ENCODE peak calls at places on chromosomes 3 and 15, in five cellular contexts. One of them, this sample, is unnamed.

GRCh38 chr3:100089802-100090668 is 24.3 kb downstream of the FILIP1L start:
- DNase-seq in GM12878: no peak
- DNase-seq in HepG2: peak; percentile 67
- DNase-seq in A549: peak; percentile 40
- DNase-seq in K562: peak; percentile 83
- DNase-seq in this sample: peak; percentile 16

GRCh38 chr15:52144656-52145055 is 32.1 kb upstream of the BCL2L10 start:
- DNase-seq in A549: no peak
- DNase-seq in HepG2: no peak
- DNase-seq in K562: no peak
- DNase-seq in GM12878: no peak
- DNase-seq in this sample: no peak

GRCh38 chr3:179016979-179017670 is 54.5 kb downstream of the ZMAT3 start:
- DNase-seq in HepG2: no peak
- DNase-seq in GM12878: peak; percentile 62
- DNase-seq in A549: no peak
- DNase-seq in K562: no peak
- DNase-seq in this sample: no peak

GRCh38 chr3:32293908-32294307 is 55.4 kb downstream of the CMTM8 start:
- DNase-seq in K562: no peak
- DNase-seq in GM12878: no peak
- DNase-seq in HepG2: no peak
- DNase-seq in A549: no peak
- DNase-seq in this sample: no peak

GRCh38 chr15:66942649-66943390 is 122.6 kb upstream of the SMAD3 start:
- DNase-seq in GM12878: no peak
- DNase-seq in K562: no peak
- DNase-seq in HepG2: no peak
- DNase-seq in A549: no peak
- DNase-seq in this sample: no peak

GRCh38 chr3:64514889-64515288 is 172.9 kb downstream of the ADAMTS9 start:
- DNase-seq in K562: no peak
- DNase-seq in HepG2: no peak
- DNase-seq in A549: no peak
- DNase-seq in GM12878: no peak
- DNase-seq in this sample: no peak

GRCh38 chr3:33074217-33075067 is 22.5 kb downstream of the GLB1 start:
- DNase-seq in A549: peak; percentile 93
- DNase-seq in HepG2: peak; percentile 58
- DNase-seq in K562: peak; percentile 92
- DNase-seq in GM12878: no peak
- DNase-seq in this sample: peak; percentile 48

GRCh38 chr3:124831631-124832184 is 55.5 kb downstream of the ITGB5 start:
- DNase-seq in A549: no peak
- DNase-seq in GM12878: no peak
- DNase-seq in K562: peak; percentile 41
- DNase-seq in HepG2: no peak
- DNase-seq in this sample: no peak

GRCh38 chr15:25798207-25798931 is 64.8 kb downstream of the ATP10A start:
- DNase-seq in HepG2: no peak
- DNase-seq in A549: no peak
- DNase-seq in GM12878: no peak
- DNase-seq in K562: no peak
- DNase-seq in this sample: no peak

GRCh38 chr3:125104639-125105038 is 48.8 kb upstream of the HEG1 start:
- DNase-seq in GM12878: no peak
- DNase-seq in K562: no peak
- DNase-seq in A549: no peak
- DNase-seq in HepG2: no peak
- DNase-seq in this sample: no peak

GRCh38 chr15:78988361-78988911 is 43.6 kb upstream of the CTSH start:
- DNase-seq in GM12878: peak; percentile 63
- DNase-seq in A549: peak; percentile 95
- DNase-seq in K562: no peak
- DNase-seq in HepG2: peak; percentile 97
- DNase-seq in this sample: peak; percentile 54

GRCh38 chr3:97940034-97940433 is 32.2 kb downstream of the RIOX2 start:
- DNase-seq in A549: no peak
- DNase-seq in GM12878: no peak
- DNase-seq in HepG2: peak; percentile 26
- DNase-seq in K562: peak; percentile 11
- DNase-seq in this sample: peak; percentile 0

GRCh38 chr3:48268381-48268935 is 27.6 kb downstream of the ZNF589 start:
- DNase-seq in HepG2: no peak
- DNase-seq in GM12878: peak; percentile 16
- DNase-seq in K562: no peak
- DNase-seq in A549: no peak
- DNase-seq in this sample: no peak

GRCh38 chr3:179148446-179149238 is 485 bp downstream of the PIK3CA start:
- DNase-seq in HepG2: peak; percentile 7
- DNase-seq in A549: peak; percentile 5
- DNase-seq in K562: peak; percentile 62
- DNase-seq in GM12878: no peak
- DNase-seq in this sample: no peak

GRCh38 chr3:89467886-89468479 is 360.6 kb downstream of the EPHA3 start:
- DNase-seq in K562: no peak
- DNase-seq in A549: no peak
- DNase-seq in GM12878: no peak
- DNase-seq in HepG2: no peak
- DNase-seq in this sample: no peak

GRCh38 chr15:42079401-42079908 is 14.9 kb downstream of the PLA2G4D start:
- DNase-seq in GM12878: no peak
- DNase-seq in HepG2: no peak
- DNase-seq in A549: no peak
- DNase-seq in K562: peak; percentile 40
- DNase-seq in this sample: no peak

GRCh38 chr3:114351822-114352145 is 58.0 kb downstream of the TIGIT start:
- DNase-seq in GM12878: no peak
- DNase-seq in HepG2: no peak
- DNase-seq in A549: no peak
- DNase-seq in K562: no peak
- DNase-seq in this sample: no peak

GRCh38 chr15:92803852-92804609 is 96.1 kb upstream of the CHD2 start:
- DNase-seq in HepG2: peak; percentile 100
- DNase-seq in K562: peak; percentile 96
- DNase-seq in GM12878: peak; percentile 65
- DNase-seq in A549: peak; percentile 96
- DNase-seq in this sample: peak; percentile 99

GRCh38 chr3:99702953-99703352 is 64.6 kb downstream of the COL8A1 start:
- DNase-seq in K562: no peak
- DNase-seq in GM12878: no peak
- DNase-seq in HepG2: no peak
- DNase-seq in A549: no peak
- DNase-seq in this sample: no peak

GRCh38 chr3:184710870-184711365 is 946 bp downstream of the MAGEF1 start:
- DNase-seq in GM12878: peak; percentile 25
- DNase-seq in K562: peak; percentile 19
- DNase-seq in A549: no peak
- DNase-seq in HepG2: no peak
- DNase-seq in this sample: no peak

GRCh38 chr3:37290551-37290950 is 116.2 kb upstream of the LRRFIP2 start:
- DNase-seq in K562: no peak
- DNase-seq in GM12878: no peak
- DNase-seq in HepG2: no peak
- DNase-seq in A549: no peak
- DNase-seq in this sample: no peak

GRCh38 chr15:78681306-78682012 is 40.4 kb upstream of the CHRNB4 start:
- DNase-seq in HepG2: no peak
- DNase-seq in A549: no peak
- DNase-seq in K562: no peak
- DNase-seq in GM12878: no peak
- DNase-seq in this sample: no peak

DNA sequence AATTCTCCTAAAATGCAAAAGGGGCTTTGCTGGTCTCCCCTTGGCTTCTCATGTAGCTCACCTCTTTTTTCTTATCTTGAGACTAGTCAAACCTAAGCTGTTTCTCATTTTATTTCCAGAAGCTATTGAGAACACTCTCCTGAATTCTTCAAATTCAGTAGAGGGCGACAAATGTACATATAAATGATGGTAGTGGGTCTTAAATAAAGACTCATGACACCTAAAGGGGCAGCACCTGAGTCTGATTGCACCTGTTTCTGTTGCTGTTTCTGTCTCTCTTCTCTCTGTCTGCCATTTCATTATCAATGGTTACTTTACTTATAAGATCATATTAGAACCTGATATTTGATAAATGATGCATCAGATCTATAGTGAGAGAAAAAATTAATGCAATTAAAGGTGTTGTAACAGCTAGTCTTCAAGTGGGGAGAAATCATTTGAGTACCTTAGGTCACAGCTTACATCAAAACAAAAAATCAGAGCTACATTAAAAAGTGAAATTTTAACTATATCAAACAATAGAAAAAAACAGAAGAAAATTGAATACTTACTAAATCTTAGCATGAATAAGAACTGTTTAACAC is 7.0 kb downstream of the ADIPOQ start:
- DNase-seq in HepG2: peak; percentile 67
- DNase-seq in A549: peak; percentile 28
- DNase-seq in K562: peak; percentile 61
- DNase-seq in GM12878: peak; percentile 30
- DNase-seq in this sample: peak; percentile 35
- TF ChIP-seq REST in HepG2: no peak
- TF ChIP-seq REST in A549: no peak
- TF ChIP-seq REST in K562: no peak
- TF ChIP-seq REST in GM12878: no peak
- TF ChIP-seq REST in this sample: no peak

GRCh38 chr3:34212671-34213070 is 414.2 kb downstream of the PDCD6IP start:
- DNase-seq in K562: no peak
- DNase-seq in HepG2: no peak
- DNase-seq in A549: no peak
- DNase-seq in GM12878: no peak
- DNase-seq in this sample: no peak
- TF ChIP-seq POLR2A in K562: no peak
- TF ChIP-seq POLR2A in HepG2: no peak
- TF ChIP-seq POLR2A in A549: no peak
- TF ChIP-seq POLR2A in GM12878: no peak
- TF ChIP-seq POLR2A in this sample: no peak

GRCh38 chr15:39596358-39597051 is 15.6 kb downstream of the THBS1 start:
- DNase-seq in K562: no peak
- DNase-seq in A549: no peak
- DNase-seq in GM12878: no peak
- DNase-seq in HepG2: no peak
- DNase-seq in this sample: no peak
- TF ChIP-seq REST in K562: no peak
- TF ChIP-seq REST in A549: no peak
- TF ChIP-seq REST in GM12878: no peak
- TF ChIP-seq REST in HepG2: no peak
- TF ChIP-seq REST in this sample: no peak

DNA sequence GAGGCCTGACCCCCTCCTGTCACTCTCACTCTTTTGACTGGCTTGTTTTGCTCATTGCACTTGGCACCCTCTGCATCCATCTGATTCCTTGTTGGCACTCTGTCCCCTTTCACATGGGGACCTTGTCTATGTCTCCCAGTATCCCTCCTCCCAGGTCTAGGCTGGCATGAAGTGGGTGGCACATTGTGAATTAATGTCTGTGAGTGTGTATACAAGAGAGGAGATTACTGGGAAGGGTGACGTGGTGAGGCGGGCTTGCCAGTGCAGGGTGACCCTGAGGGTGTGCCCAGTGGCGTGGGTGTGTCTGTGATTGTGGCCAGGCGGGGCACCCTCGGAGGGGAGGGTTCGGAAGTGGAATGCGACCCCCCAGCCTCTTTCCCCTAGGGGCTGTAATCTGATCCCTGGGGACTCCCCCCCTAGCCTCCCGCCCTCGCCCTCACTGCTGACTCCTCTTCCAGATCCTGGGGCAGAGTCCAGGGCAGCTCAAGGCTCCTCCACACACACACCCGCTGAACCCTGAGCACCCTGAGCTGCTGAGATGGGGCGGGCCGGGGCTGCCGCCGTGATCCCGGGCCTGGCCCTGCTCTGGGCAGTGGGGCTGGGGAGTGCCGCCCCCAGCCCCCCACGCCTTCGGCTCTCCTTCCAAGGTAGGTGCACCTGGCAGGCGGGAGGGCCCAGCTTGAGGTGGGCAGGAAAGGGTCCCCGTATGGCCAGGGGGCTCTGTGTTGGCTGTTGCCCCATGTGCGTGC is at the start of gene SEMA3B:
- DNase-seq in GM12878: no peak
- DNase-seq in K562: no peak
- DNase-seq in A549: peak; percentile 48
- DNase-seq in HepG2: peak; percentile 71
- DNase-seq in this sample: no peak
- TF ChIP-seq POLR2A in GM12878: no peak
- TF ChIP-seq POLR2A in K562: no peak
- TF ChIP-seq POLR2A in A549: no peak
- TF ChIP-seq POLR2A in HepG2: no peak
- TF ChIP-seq POLR2A in this sample: peak; percentile 24

GRCh38 chr3:17133637-17134545 is 249.1 kb downstream of the PLCL2 start:
- DNase-seq in A549: no peak
- DNase-seq in K562: no peak
- DNase-seq in HepG2: no peak
- DNase-seq in GM12878: no peak
- DNase-seq in this sample: no peak

GRCh38 chr3:17135696-17136095 is 250.9 kb downstream of the PLCL2 start:
- DNase-seq in K562: no peak
- DNase-seq in A549: no peak
- DNase-seq in GM12878: no peak
- DNase-seq in HepG2: no peak
- DNase-seq in this sample: no peak

GRCh38 chr3:17138246-17139039 is 253.7 kb downstream of the PLCL2 start:
- DNase-seq in HepG2: no peak
- DNase-seq in A549: no peak
- DNase-seq in K562: no peak
- DNase-seq in GM12878: no peak
- DNase-seq in this sample: no peak

GRCh38 chr3:17137321-17137826 is 252.6 kb downstream of the PLCL2 start:
- DNase-seq in HepG2: no peak
- DNase-seq in K562: no peak
- DNase-seq in GM12878: no peak
- DNase-seq in A549: no peak
- DNase-seq in this sample: no peak

GRCh38 chr3:17136251-17136721 is 251.5 kb downstream of the PLCL2 start:
- DNase-seq in HepG2: no peak
- DNase-seq in K562: no peak
- DNase-seq in GM12878: no peak
- DNase-seq in A549: no peak
- DNase-seq in this sample: no peak
- TF ChIP-seq REST in HepG2: no peak
- TF ChIP-seq REST in K562: no peak
- TF ChIP-seq REST in GM12878: no peak
- TF ChIP-seq REST in A549: no peak
- TF ChIP-seq REST in this sample: no peak

DNA sequence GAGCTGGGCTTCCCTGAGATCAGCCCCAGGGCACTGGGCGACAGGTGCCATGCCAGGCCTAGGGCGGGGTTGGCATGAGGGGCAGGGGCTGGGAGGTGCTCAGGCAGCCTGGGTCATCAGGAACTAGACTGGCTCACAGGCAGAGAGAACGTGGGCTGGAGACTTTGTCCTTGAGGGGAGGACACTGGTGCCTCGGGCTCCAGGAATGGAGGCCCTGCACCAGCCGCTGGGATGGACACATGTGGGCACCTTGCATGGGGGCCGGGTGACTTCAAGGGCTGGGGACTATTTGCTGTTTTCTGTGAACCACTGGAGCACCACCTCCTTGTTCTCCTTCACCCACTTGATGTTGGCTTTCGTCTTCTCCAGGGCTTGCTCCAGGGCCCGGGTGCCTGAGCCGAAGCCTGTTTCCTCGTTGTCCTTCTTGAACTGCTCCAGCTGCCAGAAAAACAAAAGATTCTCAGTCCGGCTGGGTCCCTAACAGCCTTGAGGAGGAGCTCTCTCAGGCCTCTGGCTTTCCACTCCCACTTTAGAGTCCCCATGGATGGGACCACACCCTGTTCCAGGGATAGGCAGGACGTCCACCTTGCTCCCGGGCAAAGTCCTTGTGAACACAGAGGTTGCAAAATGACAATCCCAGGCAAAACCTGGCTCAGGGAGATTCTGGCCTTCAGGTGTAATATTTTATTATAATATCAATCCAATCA is 9.1 kb downstream of the MESP2 start:
- DNase-seq in K562: no peak
- DNase-seq in A549: peak; percentile 49
- DNase-seq in GM12878: no peak
- DNase-seq in HepG2: peak; percentile 85
- DNase-seq in this sample: no peak
- TF ChIP-seq POLR2A in K562: no peak
- TF ChIP-seq POLR2A in A549: no peak
- TF ChIP-seq POLR2A in GM12878: no peak
- TF ChIP-seq POLR2A in HepG2: no peak
- TF ChIP-seq POLR2A in this sample: no peak